ENCODE peak calls at places on chromosome 17, in seven cellular contexts. K is stomach, R is heart right ventricle, N is dorsolateral prefrontal cortex, A is fibroblast of the aortic adventitia, T is transverse colon, L is SK-N-SH. X is an unnamed sample.

GRCh38 chr17:69654981-69655581 is 240.6 kb downstream of the MAP2K6 start:
- DNase-seq in K (no peak), R (no peak), N (no peak), A (peak; percentile 92), T (no peak), L (no peak), X (peak; percentile 34)

GRCh38 chr17:29581583-29582253 is 7.7 kb downstream of the GIT1 start:
- DNase-seq in K (no peak), R (no peak), N (peak; percentile 52), A (no peak), T (no peak), L (peak; percentile 35), X (no peak)

GRCh38 chr17:77694391-77695363 is 263.8 kb upstream of the TNRC6C start:
- DNase-seq in K (no peak), R (no peak), N (no peak), A (no peak), T (no peak), L (no peak), X (no peak)

GRCh38 chr17:39822051-39822450 is 42.1 kb downstream of the IKZF3 start:
- DNase-seq in K (no peak), R (no peak), N (no peak), A (no peak), T (no peak), L (no peak), X (no peak)

GRCh38 chr17:8149419-8150193 is 2.6 kb downstream of the PER1 start:
- DNase-seq in K (no peak), R (no peak), N (no peak), A (no peak), T (no peak), L (no peak), X (no peak)

GRCh38 chr17:45971698-45972141 is 27.3 kb upstream of the STH start:
- DNase-seq in K (no peak), R (no peak), N (no peak), A (no peak), T (no peak), L (no peak), X (no peak)

GRCh38 chr17:35242158-35242804 is 591 bp upstream of the SLFN5 start:
- DNase-seq in K (peak; percentile 85), R (peak; percentile 33), N (peak; percentile 47), A (peak; percentile 53), T (peak; percentile 85), L (peak; percentile 41), X (no peak)

GRCh38 chr17:8060274-8060673 is 21.4 kb downstream of the ALOX15B start:
- DNase-seq in K (peak; percentile 64), R (no peak), N (no peak), A (peak; percentile 80), T (peak; percentile 66), L (peak; percentile 80), X (no peak)

GRCh38 chr17:75587718-75588545 is at the start of gene MYO15B:
- DNase-seq in K (peak; percentile 60), R (peak; percentile 76), N (peak; percentile 72), A (no peak), T (peak; percentile 71), L (no peak), X (no peak)

GRCh38 chr17:7021993-7022778 is 664 bp upstream of the BCL6B start:
- DNase-seq in K (peak; percentile 86), R (peak; percentile 86), N (peak; percentile 80), A (peak; percentile 59), T (peak; percentile 86), L (peak; percentile 92), X (no peak)

GRCh38 chr17:40035162-40035559 is 19.0 kb downstream of the MED24 start:
- DNase-seq in K (no peak), R (no peak), N (peak; percentile 79), A (peak; percentile 51), T (peak; percentile 64), L (peak; percentile 80), X (no peak)

GRCh38 chr17:19579192-19579668 is 45.6 kb downstream of the SLC47A1 start:
- DNase-seq in K (no peak), R (no peak), N (no peak), A (no peak), T (no peak), L (peak; percentile 64), X (no peak)

GRCh38 chr17:81929253-81930141 is 2.0 kb upstream of the MAFG start:
- DNase-seq in K (no peak), R (no peak), N (no peak), A (no peak), T (no peak), L (no peak), X (no peak)

GRCh38 chr17:1455748-1456599 is at the start of gene CRK:
- DNase-seq in K (peak; percentile 98), R (peak; percentile 99), N (peak; percentile 98), A (peak; percentile 93), T (peak; percentile 98), L (peak; percentile 100), X (peak; percentile 83)

GRCh38 chr17:64591944-64592343 is 70.2 kb downstream of the SMURF2 start:
- DNase-seq in K (no peak), R (no peak), N (no peak), A (no peak), T (no peak), L (no peak), X (no peak)

GRCh38 chr17:63696381-63696961 is 3.5 kb downstream of the LIMD2 start:
- DNase-seq in K (peak; percentile 27), R (no peak), N (no peak), A (peak; percentile 28), T (peak; percentile 28), L (peak; percentile 80), X (no peak)